ENCODE peak calls at places on chromosome 20, in nine cellular contexts. M, V, E, H, W, S, P, K and U are unnamed samples. For H3K27me3 and H3K36me3, the result is how much of the 10 kb centered on the place peaks cover.

GRCh38 chr20:23278172-23278571 is 72.4 kb upstream of the NXT1 start:
- DNase-seq in H (no peak), V (no peak), S (no peak), M (no peak), P (no peak), K (no peak), W (no peak), E (no peak), U (no peak)

GRCh38 chr20:31705598-31706597 is 16.8 kb downstream of the BCL2L1 start:
- DNase-seq in H (no peak), E (no peak), M (no peak), P (no peak), V (peak), S (no peak), K (no peak), W (no peak), U (no peak)

GRCh38 chr20:51318058-51318960 is 224.2 kb downstream of the NFATC2 start:
- DNase-seq in V (peak), M (peak), H (no peak), E (no peak), S (no peak), K (peak), W (peak), P (no peak), U (no peak)

GRCh38 chr20:50335105-50335504 is 144.5 kb downstream of the CEBPB start:
- DNase-seq in E (no peak), K (no peak), M (no peak), W (no peak), V (no peak), S (no peak), H (peak), P (peak), U (no peak)

GRCh38 chr20:62292115-62292514 is 10.7 kb upstream of the ADRM1 start:
- DNase-seq in W (no peak), P (no peak), H (no peak), M (no peak), V (no peak), K (no peak), E (no peak), S (no peak), U (no peak)

GRCh38 chr20:21280496-21281016 is 22.6 kb upstream of the XRN2 start:
- DNase-seq in V (peak), M (no peak), K (no peak), E (no peak), S (no peak), W (no peak), P (no peak), H (no peak), U (no peak)

GRCh38 chr20:35269055-35269781 is 8.7 kb downstream of the MMP24OS start:
- DNase-seq in V (peak), W (peak), P (peak), E (no peak), K (peak), M (peak), H (peak), S (peak), U (no peak)

GRCh38 chr20:60869032-60869550 is 383.0 kb upstream of the CDH4 start:
- DNase-seq in W (no peak), P (no peak), E (no peak), K (no peak), H (no peak), M (no peak), S (no peak), V (no peak), U (no peak)

GRCh38 chr20:33927703-33928102 is 66.0 kb upstream of the RALY start:
- DNase-seq in E (no peak), V (no peak), H (no peak), S (no peak), W (no peak), P (no peak), K (no peak), M (no peak), U (no peak)

GRCh38 chr20:46423882-46424482 is 17.6 kb upstream of the ELMO2 start:
- DNase-seq in S (no peak), K (no peak), H (no peak), V (no peak), P (no peak), M (no peak), W (no peak), E (no peak), U (no peak)

GRCh38 chr20:16764560-16764959 is 16.4 kb downstream of the OTOR start:
- DNase-seq in E (no peak), M (no peak), V (no peak), W (no peak), K (no peak), S (no peak), P (no peak), H (no peak), U (no peak)

GRCh38 chr20:38050691-38051090 is 17.1 kb downstream of the RPRD1B start:
- DNase-seq in P (peak), E (no peak), S (no peak), H (no peak), K (no peak), W (no peak), M (no peak), V (no peak), U (no peak)

GRCh38 chr20:38049800-38050199 is 16.3 kb downstream of the RPRD1B start:
- DNase-seq in E (no peak), V (no peak), P (peak), K (no peak), H (no peak), S (no peak), W (no peak), M (no peak), U (no peak)

GRCh38 chr20:38055294-38055693 is 21.7 kb downstream of the RPRD1B start:
- DNase-seq in E (no peak), S (no peak), P (no peak), M (no peak), K (no peak), W (no peak), V (no peak), H (no peak), U (no peak)

GRCh38 chr20:38054647-38055046 is 21.1 kb downstream of the RPRD1B start:
- DNase-seq in K (no peak), P (no peak), E (no peak), W (no peak), S (no peak), M (no peak), H (no peak), V (no peak), U (no peak)

GRCh38 chr20:38052870-38053269 is 19.3 kb downstream of the RPRD1B start:
- DNase-seq in P (no peak), K (no peak), W (no peak), V (no peak), S (no peak), E (no peak), H (no peak), M (no peak), U (no peak)
- H3K27me3 ChIP-seq in P (under half), K (under half), W (under half), V (under half), S (under half), E (under half), H (under half), M (under half), U (under half)

GRCh38 chr20:54680872-54681297 is 205.5 kb downstream of the DOK5 start:
- DNase-seq in S (peak), M (no peak), K (no peak), E (no peak), W (no peak), V (no peak), P (peak), H (no peak), U (no peak)
- H3K36me3 ChIP-seq in S (under half), M (under half), K (under half), E (under half), W (under half), V (under half), P (under half), H (under half), U (under half)

DNA sequence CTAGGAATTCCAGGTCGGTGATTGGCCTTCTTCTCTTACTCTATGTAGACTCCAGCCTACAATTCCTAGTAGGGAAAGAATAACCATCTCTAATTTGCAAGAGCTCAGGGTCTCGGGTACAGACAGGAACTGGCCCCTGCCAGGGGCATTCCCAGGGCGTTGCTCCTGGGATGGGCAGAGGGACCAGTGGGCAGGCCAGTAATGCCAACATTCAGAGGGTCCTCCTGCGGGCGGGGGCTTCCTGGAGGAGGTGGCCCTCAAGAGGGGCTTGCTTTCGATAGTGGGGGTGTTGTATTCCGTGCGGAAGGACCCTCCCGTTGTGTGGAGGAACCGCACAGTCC is 129.8 kb upstream of the PRND start:
- DNase-seq in V (no peak), P (no peak), E (no peak), K (no peak), S (no peak), W (no peak), H (no peak), M (no peak), U (no peak)
- H3K27me3 ChIP-seq in V (under half), P (under half), E (under half), K (under half), S (under half), W (under half), H (under half), M (under half), U (under half)

GRCh38 chr20:64278319-64278681 is 22.8 kb downstream of the PCMTD2 start:
- DNase-seq in E (no peak), W (no peak), P (no peak), S (no peak), V (no peak), H (no peak), M (no peak), K (no peak), U (no peak)

GRCh38 chr20:64277571-64278318 is 22.2 kb downstream of the PCMTD2 start:
- DNase-seq in S (no peak), H (no peak), M (no peak), P (no peak), K (no peak), W (no peak), V (no peak), E (no peak), U (no peak)

GRCh38 chr20:64280460-64280843 is 24.9 kb downstream of the PCMTD2 start:
- DNase-seq in W (no peak), V (no peak), K (no peak), P (no peak), H (no peak), M (no peak), S (no peak), E (no peak), U (no peak)

GRCh38 chr20:64279826-64280459 is 24.4 kb downstream of the PCMTD2 start:
- DNase-seq in E (no peak), H (no peak), V (no peak), P (no peak), W (no peak), S (no peak), K (no peak), M (no peak), U (no peak)
- H3K36me3 ChIP-seq in E (under half), H (under half), V (under half), P (under half), W (under half), S (under half), K (under half), M (under half), U (under half)

DNA sequence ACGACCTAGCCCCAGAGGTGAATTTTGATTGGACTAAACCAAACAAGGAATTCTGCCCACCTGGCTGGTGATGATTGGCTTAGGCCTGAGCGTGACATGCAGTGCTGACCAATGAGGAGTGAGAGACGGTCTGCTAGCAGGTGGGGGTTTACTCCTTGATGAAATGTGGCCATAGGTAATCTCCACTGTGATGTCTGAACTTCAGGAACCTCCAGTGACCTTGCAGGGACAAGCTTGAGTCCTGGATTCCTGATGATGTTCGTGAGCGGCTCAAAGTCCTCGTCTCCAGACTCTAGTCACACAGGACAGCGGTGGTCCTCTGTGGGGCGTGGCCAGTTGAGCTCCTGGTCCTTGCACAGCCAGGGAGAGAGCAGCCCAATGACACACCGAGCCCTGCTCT is 8.4 kb downstream of the VSX1 start:
- DNase-seq in M (no peak), H (peak), S (no peak), V (no peak), P (no peak), E (no peak), W (no peak), K (no peak), U (peak)
- H3K27me3 ChIP-seq in M (under half), H (under half), S (half or more), V (under half), P (half or more), E (under half), W (half or more), K (half or more), U (under half)